ENCODE peak calls at places on chromosomes 2 and 18, in eight cellular contexts. V is iris pigment epithelial cell; E is activated T-helper 2 cell treated with anti-CD3 and anti-CD28 coated beads, Interferon-gamma antibody, Interleukin-2, Interleukin-4, amounts not matched to agents 10 μg/mL and 5 μg/mL and 100 μg/mL, durations not matched to agents 14 hours and 24 hours and 36 hours; F is stomach; Y is GOT3; S is activated naive CD4-positive, alpha-beta T cell; H is SHP77; L is vagina. Q is an unnamed sample.

GRCh38 chr18:80245781-80246655 is 1.3 kb downstream of the PARD6G start:
- DNase-seq in S (no peak), Y (no peak), H (no peak), L (no peak), F (no peak), V (no peak), E (no peak), Q (no peak)

GRCh38 chr2:127197475-127198385 is 22.4 kb downstream of the CYP27C1 start:
- DNase-seq in E (peak), H (peak), L (peak), Y (peak), S (no peak), V (peak), F (peak), Q (peak)

GRCh38 chr18:38301621-38302020 is 736.0 kb upstream of the CELF4 start:
- DNase-seq in S (no peak), L (no peak), H (no peak), F (no peak), V (peak), E (no peak), Y (no peak), Q (no peak)

GRCh38 chr2:75646583-75647425 is at the start of gene MRPL19:
- DNase-seq in E (peak), L (no peak), H (peak), V (peak), Y (peak), F (peak), S (peak), Q (peak)

GRCh38 chr18:26034850-26035497 is 55.4 kb downstream of the SS18 start:
- DNase-seq in S (no peak), E (no peak), H (no peak), F (no peak), Y (no peak), V (no peak), L (no peak), Q (no peak)

GRCh38 chr2:64234150-64234549 is 89.9 kb upstream of the PELI1 start:
- DNase-seq in V (no peak), E (no peak), F (no peak), Y (no peak), H (no peak), L (no peak), S (no peak), Q (no peak)

GRCh38 chr2:71614976-71615768 is 161.8 kb downstream of the DYSF start:
- DNase-seq in Y (no peak), L (peak), V (peak), E (no peak), H (no peak), S (no peak), F (peak), Q (no peak)

GRCh38 chr2:233080836-233081229 is 20.7 kb downstream of the INPP5D start:
- DNase-seq in L (no peak), S (no peak), Y (no peak), H (no peak), V (no peak), F (no peak), E (no peak), Q (no peak)

GRCh38 chr2:120773186-120773800 is 37.6 kb downstream of the GLI2 start:
- DNase-seq in V (no peak), L (no peak), S (no peak), Y (no peak), H (no peak), E (no peak), F (no peak), Q (no peak)

GRCh38 chr18:62458346-62458745 is 64.5 kb upstream of the ZCCHC2 start:
- DNase-seq in S (no peak), F (no peak), H (no peak), E (no peak), L (no peak), V (no peak), Y (no peak), Q (no peak)

GRCh38 chr2:135913726-135914365 is 37.6 kb upstream of the MCM6 start:
- DNase-seq in V (peak), S (no peak), Y (no peak), E (no peak), F (no peak), L (no peak), H (no peak), Q (peak)

GRCh38 chr2:97731274-97732050 is 18.1 kb downstream of the ZAP70 start:
- DNase-seq in H (no peak), E (no peak), F (no peak), V (no peak), Y (no peak), L (no peak), S (no peak), Q (no peak)

GRCh38 chr18:77055429-77056310 is 76.9 kb downstream of the MBP start:
- DNase-seq in F (peak), Y (no peak), H (no peak), E (no peak), V (no peak), S (no peak), L (no peak), Q (no peak)

GRCh38 chr2:45889053-45889452 is 237.6 kb downstream of the PRKCE start:
- DNase-seq in H (peak), E (peak), V (peak), Y (no peak), F (no peak), L (no peak), S (no peak), Q (no peak)

GRCh38 chr18:48757906-48758305 is 192.9 kb downstream of the SMAD7 start:
- DNase-seq in V (no peak), L (no peak), E (no peak), H (no peak), Y (no peak), F (no peak), S (no peak), Q (no peak)

GRCh38 chr2:44834656-44835055 is 106.8 kb upstream of the SIX3 start:
- DNase-seq in Y (no peak), F (no peak), S (no peak), E (no peak), H (no peak), V (no peak), L (no peak), Q (no peak)

GRCh38 chr2:102337012-102337411 is 18.6 kb upstream of the IL18R1 start:
- DNase-seq in F (no peak), H (no peak), E (no peak), L (no peak), Y (no peak), S (no peak), V (peak), Q (no peak)

GRCh38 chr2:148455791-148456190 is 188.8 kb upstream of the EPC2 start:
- DNase-seq in V (no peak), H (no peak), F (no peak), L (no peak), E (no peak), S (no peak), Y (no peak), Q (no peak)

GRCh38 chr2:227788556-227788955 is 25.1 kb upstream of the CCL20 start:
- DNase-seq in V (peak), Y (no peak), F (no peak), E (no peak), H (no peak), L (no peak), S (no peak), Q (no peak)

GRCh38 chr2:109679627-109680026 is 65.5 kb downstream of the SOWAHC start:
- DNase-seq in E (no peak), L (no peak), H (no peak), F (no peak), Y (no peak), S (no peak), V (peak), Q (no peak)

Q was measured in NCI-H2029 treated with DMSO at 0.1 percent for 48 hours.